ENCODE peak calls at places on chromosomes 16 and 17, in five cellular contexts. One of them, this sample, is unnamed.

GRCh38 chr17:1629647-1630310 is 1.1 kb upstream of the SLC43A2 start:
- DNase-seq in H1: peak
- DNase-seq in HCT116: peak
- DNase-seq in HepG2: no peak
- DNase-seq in SK-N-SH: peak
- DNase-seq in this sample: peak

GRCh38 chr17:58560511-58560910 is 46.1 kb upstream of the MTMR4 start:
- DNase-seq in HCT116: no peak
- DNase-seq in H1: no peak
- DNase-seq in HepG2: no peak
- DNase-seq in SK-N-SH: no peak
- DNase-seq in this sample: no peak

GRCh38 chr16:17676171-17676570 is 205.4 kb upstream of the XYLT1 start:
- DNase-seq in HCT116: no peak
- DNase-seq in H1: no peak
- DNase-seq in HepG2: no peak
- DNase-seq in SK-N-SH: no peak
- DNase-seq in this sample: no peak

GRCh38 chr16:81445926-81446317 is 1.3 kb downstream of the CMIP start:
- DNase-seq in HepG2: no peak
- DNase-seq in H1: peak
- DNase-seq in SK-N-SH: no peak
- DNase-seq in HCT116: no peak
- DNase-seq in this sample: no peak

GRCh38 chr17:1485748-1486376 is 6.6 kb downstream of the MYO1C start:
- DNase-seq in HepG2: no peak
- DNase-seq in H1: peak
- DNase-seq in HCT116: no peak
- DNase-seq in SK-N-SH: peak
- DNase-seq in this sample: peak

GRCh38 chr17:65292430-65292829 is 155.3 kb downstream of the RGS9 start:
- DNase-seq in SK-N-SH: no peak
- DNase-seq in H1: no peak
- DNase-seq in HepG2: no peak
- DNase-seq in HCT116: no peak
- DNase-seq in this sample: no peak

GRCh38 chr16:70800306-70800705 is 652 bp downstream of the VAC14 start:
- DNase-seq in HCT116: no peak
- DNase-seq in HepG2: no peak
- DNase-seq in SK-N-SH: no peak
- DNase-seq in H1: no peak
- DNase-seq in this sample: no peak

GRCh38 chr16:68031951-68032350 is 8.9 kb downstream of the DUS2 start:
- DNase-seq in HepG2: no peak
- DNase-seq in SK-N-SH: no peak
- DNase-seq in HCT116: peak
- DNase-seq in H1: no peak
- DNase-seq in this sample: no peak

GRCh38 chr17:16491131-16491702 is 776 bp downstream of the LRRC75A start:
- DNase-seq in HCT116: no peak
- DNase-seq in SK-N-SH: peak
- DNase-seq in H1: peak
- DNase-seq in HepG2: no peak
- DNase-seq in this sample: no peak

GRCh38 chr17:32356378-32356743 is 6.4 kb downstream of the ZNF207 start:
- DNase-seq in HepG2: no peak
- DNase-seq in H1: no peak
- DNase-seq in SK-N-SH: no peak
- DNase-seq in HCT116: no peak
- DNase-seq in this sample: no peak

GRCh38 chr17:41967141-41967920 is 736 bp downstream of the CNP start:
- DNase-seq in H1: peak
- DNase-seq in HepG2: peak
- DNase-seq in HCT116: peak
- DNase-seq in SK-N-SH: peak
- DNase-seq in this sample: no peak

GRCh38 chr16:74225278-74225677 is 71.3 kb upstream of the PSMD7 start:
- DNase-seq in HCT116: no peak
- DNase-seq in SK-N-SH: no peak
- DNase-seq in H1: no peak
- DNase-seq in HepG2: no peak
- DNase-seq in this sample: no peak

GRCh38 chr16:85199069-85199725 is 86.9 kb upstream of the CIBAR2 start:
- DNase-seq in HCT116: no peak
- DNase-seq in SK-N-SH: no peak
- DNase-seq in HepG2: no peak
- DNase-seq in H1: no peak
- DNase-seq in this sample: no peak

GRCh38 chr16:74372369-74372768 is 3.7 kb upstream of the NPIPB15 start:
- DNase-seq in HCT116: no peak
- DNase-seq in SK-N-SH: peak
- DNase-seq in H1: no peak
- DNase-seq in HepG2: no peak
- DNase-seq in this sample: peak

GRCh38 chr17:1872254-1872653 is 42.4 kb downstream of the RPA1 start:
- DNase-seq in SK-N-SH: no peak
- DNase-seq in HepG2: no peak
- DNase-seq in H1: no peak
- DNase-seq in HCT116: no peak
- DNase-seq in this sample: no peak

GRCh38 chr17:2003525-2003924 is 21.6 kb downstream of the RTN4RL1 start:
- DNase-seq in HepG2: no peak
- DNase-seq in SK-N-SH: no peak
- DNase-seq in HCT116: no peak
- DNase-seq in H1: no peak
- DNase-seq in this sample: no peak

GRCh38 chr17:55248077-55248476 is 16.7 kb upstream of the HLF start:
- DNase-seq in HepG2: no peak
- DNase-seq in HCT116: no peak
- DNase-seq in H1: no peak
- DNase-seq in SK-N-SH: no peak
- DNase-seq in this sample: no peak

GRCh38 chr17:75601057-75601987 is 13.7 kb downstream of the MYO15B start:
- DNase-seq in H1: peak
- DNase-seq in HCT116: peak
- DNase-seq in SK-N-SH: peak
- DNase-seq in HepG2: peak
- DNase-seq in this sample: no peak

GRCh38 chr16:27448531-27449433 is 46.8 kb downstream of the IL21R start:
- DNase-seq in HepG2: peak
- DNase-seq in HCT116: no peak
- DNase-seq in H1: no peak
- DNase-seq in SK-N-SH: peak
- DNase-seq in this sample: no peak

GRCh38 chr17:29771561-29771960 is 148.8 kb upstream of the CORO6 start:
- DNase-seq in SK-N-SH: no peak
- DNase-seq in HepG2: no peak
- DNase-seq in H1: no peak
- DNase-seq in HCT116: no peak
- DNase-seq in this sample: no peak

GRCh38 chr16:19213885-19214284 is 45.8 kb downstream of the SYT17 start:
- DNase-seq in HCT116: peak
- DNase-seq in H1: no peak
- DNase-seq in HepG2: peak
- DNase-seq in SK-N-SH: no peak
- DNase-seq in this sample: peak

GRCh38 chr17:42361781-42362186 is 26.5 kb downstream of the STAT3 start:
- DNase-seq in HepG2: peak
- DNase-seq in HCT116: no peak
- DNase-seq in H1: no peak
- DNase-seq in SK-N-SH: no peak
- DNase-seq in this sample: peak

GRCh38 chr17:66906321-66907278 is 57.9 kb upstream of the CACNG4 start:
- DNase-seq in H1: peak
- DNase-seq in HCT116: peak
- DNase-seq in SK-N-SH: peak
- DNase-seq in HepG2: peak
- DNase-seq in this sample: peak

GRCh38 chr17:12631076-12631475 is 34.6 kb upstream of the MYOCD start:
- DNase-seq in SK-N-SH: no peak
- DNase-seq in HCT116: no peak
- DNase-seq in H1: no peak
- DNase-seq in HepG2: no peak
- DNase-seq in this sample: no peak

GRCh38 chr17:12624221-12624620 is 41.5 kb upstream of the MYOCD start:
- DNase-seq in HCT116: no peak
- DNase-seq in SK-N-SH: no peak
- DNase-seq in HepG2: no peak
- DNase-seq in H1: no peak
- DNase-seq in this sample: no peak

GRCh38 chr17:12625092-12625491 is 40.6 kb upstream of the MYOCD start:
- DNase-seq in SK-N-SH: no peak
- DNase-seq in H1: no peak
- DNase-seq in HepG2: no peak
- DNase-seq in HCT116: no peak
- DNase-seq in this sample: no peak

GRCh38 chr17:12627177-12627629 is 38.5 kb upstream of the MYOCD start:
- DNase-seq in H1: no peak
- DNase-seq in SK-N-SH: no peak
- DNase-seq in HCT116: no peak
- DNase-seq in HepG2: peak
- DNase-seq in this sample: peak

GRCh38 chr17:12627776-12628491 is 37.8 kb upstream of the MYOCD start:
- DNase-seq in H1: no peak
- DNase-seq in HepG2: peak
- DNase-seq in SK-N-SH: no peak
- DNase-seq in HCT116: no peak
- DNase-seq in this sample: no peak
- TF ChIP-seq JUND in H1: no peak
- TF ChIP-seq JUND in HepG2: no peak
- TF ChIP-seq JUND in SK-N-SH: no peak
- TF ChIP-seq JUND in HCT116: no peak
- TF ChIP-seq JUND in this sample: no peak

GRCh38 chr16:28526201-28527099 is 12.3 kb downstream of the NUPR1 start:
- DNase-seq in HCT116: no peak
- DNase-seq in HepG2: peak
- DNase-seq in SK-N-SH: no peak
- DNase-seq in H1: no peak
- DNase-seq in this sample: no peak

GRCh38 chr16:28521436-28521835 is 14.8 kb upstream of the IL27 start:
- DNase-seq in HCT116: no peak
- DNase-seq in SK-N-SH: no peak
- DNase-seq in HepG2: no peak
- DNase-seq in H1: no peak
- DNase-seq in this sample: no peak

GRCh38 chr16:28522792-28523191 is 16.0 kb downstream of the NUPR1 start:
- DNase-seq in H1: no peak
- DNase-seq in SK-N-SH: no peak
- DNase-seq in HepG2: no peak
- DNase-seq in HCT116: no peak
- DNase-seq in this sample: no peak

GRCh38 chr16:28527985-28528384 is 10.8 kb downstream of the NUPR1 start:
- DNase-seq in SK-N-SH: no peak
- DNase-seq in HepG2: no peak
- DNase-seq in H1: no peak
- DNase-seq in HCT116: no peak
- DNase-seq in this sample: no peak

GRCh38 chr16:28524544-28525179 is 14.1 kb downstream of the NUPR1 start:
- DNase-seq in HCT116: no peak
- DNase-seq in H1: no peak
- DNase-seq in SK-N-SH: no peak
- DNase-seq in HepG2: no peak
- DNase-seq in this sample: peak
- TF ChIP-seq JUND in HCT116: no peak
- TF ChIP-seq JUND in H1: no peak
- TF ChIP-seq JUND in SK-N-SH: no peak
- TF ChIP-seq JUND in HepG2: no peak
- TF ChIP-seq JUND in this sample: no peak

GRCh38 chr16:57675752-57676623 is 7.9 kb downstream of the ADGRG3 start:
- DNase-seq in H1: peak
- DNase-seq in HCT116: no peak
- DNase-seq in HepG2: no peak
- DNase-seq in SK-N-SH: no peak
- DNase-seq in this sample: no peak

GRCh38 chr16:57679016-57679415 is 10.9 kb downstream of the ADGRG3 start:
- DNase-seq in SK-N-SH: no peak
- DNase-seq in H1: no peak
- DNase-seq in HCT116: no peak
- DNase-seq in HepG2: no peak
- DNase-seq in this sample: no peak

GRCh38 chr16:57676624-57677085 is 8.5 kb downstream of the ADGRG3 start:
- DNase-seq in HepG2: peak
- DNase-seq in HCT116: no peak
- DNase-seq in SK-N-SH: no peak
- DNase-seq in H1: no peak
- DNase-seq in this sample: no peak

GRCh38 chr16:57679768-57680167 is 11.7 kb downstream of the ADGRG3 start:
- DNase-seq in SK-N-SH: no peak
- DNase-seq in HCT116: no peak
- DNase-seq in H1: no peak
- DNase-seq in HepG2: no peak
- DNase-seq in this sample: no peak

DNA sequence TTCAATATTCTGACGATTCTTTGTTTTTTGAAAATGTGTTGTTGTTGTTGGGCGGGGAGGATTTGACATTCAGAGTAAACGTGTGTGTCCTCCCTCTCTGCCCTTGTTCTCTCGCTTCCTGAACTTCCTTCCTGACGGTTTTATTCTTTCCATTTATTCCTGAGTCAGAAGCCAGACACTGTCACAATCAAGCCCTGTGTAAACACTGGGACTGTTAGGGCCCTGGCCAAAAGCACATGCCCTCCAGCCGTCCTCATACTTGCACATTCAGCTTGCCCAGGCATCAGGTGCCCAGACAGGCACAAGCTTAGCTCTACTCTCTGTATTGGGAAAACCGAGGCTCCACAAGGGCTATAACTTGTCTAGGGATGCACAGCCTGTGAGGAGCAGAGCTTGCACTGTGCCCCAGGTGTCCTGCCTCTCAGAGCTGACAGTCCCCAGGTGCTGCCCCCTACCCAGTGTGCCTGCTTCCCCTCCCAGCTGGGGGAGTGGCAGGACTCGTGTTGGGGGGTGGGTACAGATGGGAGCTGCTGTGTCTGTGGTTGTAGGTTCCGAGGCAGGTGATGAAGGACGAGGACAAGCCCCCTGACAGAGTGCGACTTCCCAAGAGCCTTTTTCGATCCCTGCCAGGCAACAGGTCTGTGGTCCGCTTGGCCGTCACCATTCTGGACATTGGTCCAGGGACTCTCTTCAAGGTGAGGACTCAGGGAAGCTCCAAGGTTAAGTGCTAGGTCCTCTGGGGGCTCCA is 9.7 kb downstream of the ADGRG3 start:
- DNase-seq in HCT116: no peak
- DNase-seq in H1: no peak
- DNase-seq in HepG2: peak
- DNase-seq in SK-N-SH: no peak
- DNase-seq in this sample: peak
- TF ChIP-seq JUND in HCT116: no peak
- TF ChIP-seq JUND in H1: no peak
- TF ChIP-seq JUND in HepG2: no peak
- TF ChIP-seq JUND in SK-N-SH: no peak
- TF ChIP-seq JUND in this sample: no peak

GRCh38 chr16:51180719-51181494 is 29.8 kb upstream of the SALL1 start:
- DNase-seq in HepG2: no peak
- DNase-seq in H1: no peak
- DNase-seq in HCT116: no peak
- DNase-seq in SK-N-SH: no peak
- DNase-seq in this sample: no peak

GRCh38 chr16:51184702-51185433 is 33.8 kb upstream of the SALL1 start:
- DNase-seq in HCT116: no peak
- DNase-seq in HepG2: no peak
- DNase-seq in H1: no peak
- DNase-seq in SK-N-SH: no peak
- DNase-seq in this sample: no peak

GRCh38 chr16:51181495-51181795 is 30.4 kb upstream of the SALL1 start:
- DNase-seq in HCT116: no peak
- DNase-seq in H1: peak
- DNase-seq in HepG2: no peak
- DNase-seq in SK-N-SH: no peak
- DNase-seq in this sample: no peak
- TF ChIP-seq JUND in HCT116: no peak
- TF ChIP-seq JUND in H1: no peak
- TF ChIP-seq JUND in HepG2: no peak
- TF ChIP-seq JUND in SK-N-SH: no peak
- TF ChIP-seq JUND in this sample: no peak

This sample was measured in T47D.